ENCODE peak calls at places on chromosomes 3 and 15, in eight cellular contexts. One of them, this sample, is unnamed. For H3K4me1, the result is how much of the 10 kb centered on the place peaks cover.

GRCh38 chr3:48927928-48928327 is 9.3 kb downstream of the ARIH2 start:
- ATAC-seq in gastrocnemius medialis: no peak
- ATAC-seq in heart left ventricle: no peak
- ATAC-seq in A549: no peak
- ATAC-seq in K562: no peak
- ATAC-seq in HCT116: no peak
- ATAC-seq in GM12878: peak
- ATAC-seq in HepG2: no peak
- ATAC-seq in this sample: no peak

GRCh38 chr3:122609798-122610559 is 32.5 kb downstream of the PARP15 start:
- ATAC-seq in gastrocnemius medialis: no peak
- ATAC-seq in heart left ventricle: no peak
- ATAC-seq in A549: peak
- ATAC-seq in K562: no peak
- ATAC-seq in HCT116: peak
- ATAC-seq in GM12878: peak
- ATAC-seq in HepG2: no peak
- ATAC-seq in this sample: no peak

GRCh38 chr3:154398084-154398967 is 31.7 kb downstream of the GPR149 start:
- ATAC-seq in gastrocnemius medialis: no peak
- ATAC-seq in heart left ventricle: no peak
- ATAC-seq in A549: no peak
- ATAC-seq in K562: no peak
- ATAC-seq in HCT116: no peak
- ATAC-seq in GM12878: peak
- ATAC-seq in HepG2: no peak
- ATAC-seq in this sample: no peak

GRCh38 chr3:158539414-158540014 is 31.5 kb upstream of the MLF1 start:
- ATAC-seq in gastrocnemius medialis: no peak
- ATAC-seq in heart left ventricle: no peak
- ATAC-seq in A549: peak
- ATAC-seq in K562: peak
- ATAC-seq in HCT116: peak
- ATAC-seq in GM12878: peak
- ATAC-seq in HepG2: peak
- ATAC-seq in this sample: no peak

GRCh38 chr15:71385469-71385868 is 270.2 kb downstream of the THSD4 start:
- ATAC-seq in gastrocnemius medialis: no peak
- ATAC-seq in heart left ventricle: peak
- ATAC-seq in A549: no peak
- ATAC-seq in K562: no peak
- ATAC-seq in HCT116: no peak
- ATAC-seq in GM12878: no peak
- ATAC-seq in HepG2: no peak
- ATAC-seq in this sample: no peak

GRCh38 chr15:74907277-74907870 is 723 bp upstream of the FAM219B start:
- ATAC-seq in gastrocnemius medialis: peak
- ATAC-seq in heart left ventricle: peak
- ATAC-seq in A549: peak
- ATAC-seq in K562: peak
- ATAC-seq in HCT116: peak
- ATAC-seq in GM12878: peak
- ATAC-seq in HepG2: peak
- ATAC-seq in this sample: peak

GRCh38 chr15:85795320-85795668 is 569 bp upstream of the KLHL25 start:
- ATAC-seq in gastrocnemius medialis: no peak
- ATAC-seq in heart left ventricle: no peak
- ATAC-seq in A549: no peak
- ATAC-seq in K562: no peak
- ATAC-seq in HCT116: peak
- ATAC-seq in GM12878: peak
- ATAC-seq in HepG2: no peak
- ATAC-seq in this sample: no peak

GRCh38 chr3:142595581-142595950 is 627 bp upstream of the PLS1 start:
- ATAC-seq in gastrocnemius medialis: peak
- ATAC-seq in heart left ventricle: peak
- ATAC-seq in A549: peak
- ATAC-seq in K562: no peak
- ATAC-seq in HCT116: peak
- ATAC-seq in GM12878: no peak
- ATAC-seq in HepG2: peak
- ATAC-seq in this sample: peak

GRCh38 chr15:69537085-69537484 is 84.5 kb downstream of the RPLP1 start:
- ATAC-seq in gastrocnemius medialis: no peak
- ATAC-seq in heart left ventricle: no peak
- ATAC-seq in A549: no peak
- ATAC-seq in K562: no peak
- ATAC-seq in HCT116: no peak
- ATAC-seq in GM12878: no peak
- ATAC-seq in HepG2: no peak
- ATAC-seq in this sample: no peak

GRCh38 chr3:128703561-128703960 is 22.4 kb upstream of the RAB7A start:
- ATAC-seq in gastrocnemius medialis: no peak
- ATAC-seq in heart left ventricle: no peak
- ATAC-seq in A549: no peak
- ATAC-seq in K562: no peak
- ATAC-seq in HCT116: no peak
- ATAC-seq in GM12878: no peak
- ATAC-seq in HepG2: no peak
- ATAC-seq in this sample: no peak

GRCh38 chr15:36826948-36827347 is 247.5 kb downstream of the CDIN1 start:
- ATAC-seq in gastrocnemius medialis: no peak
- ATAC-seq in heart left ventricle: no peak
- ATAC-seq in A549: no peak
- ATAC-seq in K562: no peak
- ATAC-seq in HCT116: no peak
- ATAC-seq in GM12878: no peak
- ATAC-seq in HepG2: no peak
- ATAC-seq in this sample: no peak

GRCh38 chr3:101120039-101120438 is 126.8 kb upstream of the ABI3BP start:
- ATAC-seq in gastrocnemius medialis: no peak
- ATAC-seq in heart left ventricle: no peak
- ATAC-seq in A549: peak
- ATAC-seq in K562: no peak
- ATAC-seq in HCT116: no peak
- ATAC-seq in GM12878: no peak
- ATAC-seq in HepG2: no peak
- ATAC-seq in this sample: no peak

GRCh38 chr3:25461946-25462345 is 33.9 kb downstream of the RARB start:
- ATAC-seq in gastrocnemius medialis: no peak
- ATAC-seq in heart left ventricle: no peak
- ATAC-seq in A549: no peak
- ATAC-seq in K562: no peak
- ATAC-seq in HCT116: no peak
- ATAC-seq in GM12878: no peak
- ATAC-seq in HepG2: no peak
- ATAC-seq in this sample: no peak

GRCh38 chr15:74790080-74790916 is 8.4 kb downstream of the CSK start:
- ATAC-seq in gastrocnemius medialis: no peak
- ATAC-seq in heart left ventricle: peak
- ATAC-seq in A549: no peak
- ATAC-seq in K562: no peak
- ATAC-seq in HCT116: no peak
- ATAC-seq in GM12878: peak
- ATAC-seq in HepG2: no peak
- ATAC-seq in this sample: peak

GRCh38 chr3:140344601-140345000 is 333.3 kb upstream of the TRIM42 start:
- ATAC-seq in gastrocnemius medialis: no peak
- ATAC-seq in heart left ventricle: no peak
- ATAC-seq in A549: no peak
- ATAC-seq in K562: no peak
- ATAC-seq in HCT116: no peak
- ATAC-seq in GM12878: no peak
- ATAC-seq in HepG2: no peak
- ATAC-seq in this sample: no peak

GRCh38 chr15:68994149-68994548 is 20.3 kb upstream of the NOX5 start:
- ATAC-seq in gastrocnemius medialis: no peak
- ATAC-seq in heart left ventricle: no peak
- ATAC-seq in A549: no peak
- ATAC-seq in K562: no peak
- ATAC-seq in HCT116: no peak
- ATAC-seq in GM12878: no peak
- ATAC-seq in HepG2: no peak
- ATAC-seq in this sample: no peak

GRCh38 chr15:60720493-60721231 is 241.7 kb upstream of the ICE2 start:
- ATAC-seq in gastrocnemius medialis: no peak
- ATAC-seq in heart left ventricle: no peak
- ATAC-seq in A549: no peak
- ATAC-seq in K562: no peak
- ATAC-seq in HCT116: no peak
- ATAC-seq in GM12878: peak
- ATAC-seq in HepG2: no peak
- ATAC-seq in this sample: no peak

GRCh38 chr3:158471639-158472294 is 99.2 kb upstream of the MLF1 start:
- ATAC-seq in gastrocnemius medialis: no peak
- ATAC-seq in heart left ventricle: no peak
- ATAC-seq in A549: peak
- ATAC-seq in K562: no peak
- ATAC-seq in HCT116: no peak
- ATAC-seq in GM12878: no peak
- ATAC-seq in HepG2: peak
- ATAC-seq in this sample: no peak

GRCh38 chr15:67832965-67833503 is 6.8 kb downstream of the RNU6-1 start:
- ATAC-seq in gastrocnemius medialis: no peak
- ATAC-seq in heart left ventricle: no peak
- ATAC-seq in A549: no peak
- ATAC-seq in K562: no peak
- ATAC-seq in HCT116: no peak
- ATAC-seq in GM12878: no peak
- ATAC-seq in HepG2: no peak
- ATAC-seq in this sample: no peak
- H3K4me1 ChIP-seq in gastrocnemius medialis: under half
- H3K4me1 ChIP-seq in heart left ventricle: half or more
- H3K4me1 ChIP-seq in A549: under half
- H3K4me1 ChIP-seq in K562: under half
- H3K4me1 ChIP-seq in HCT116: under half
- H3K4me1 ChIP-seq in GM12878: under half
- H3K4me1 ChIP-seq in HepG2: under half
- H3K4me1 ChIP-seq in this sample: under half

GRCh38 chr3:9403463-9403862 is 6.0 kb downstream of the SETD5 start:
- ATAC-seq in gastrocnemius medialis: no peak
- ATAC-seq in heart left ventricle: no peak
- ATAC-seq in A549: no peak
- ATAC-seq in K562: no peak
- ATAC-seq in HCT116: no peak
- ATAC-seq in GM12878: no peak
- ATAC-seq in HepG2: no peak
- ATAC-seq in this sample: no peak
- H3K27ac ChIP-seq in gastrocnemius medialis: peak
- H3K27ac ChIP-seq in heart left ventricle: no peak
- H3K27ac ChIP-seq in A549: peak
- H3K27ac ChIP-seq in K562: peak
- H3K27ac ChIP-seq in HCT116: no peak
- H3K27ac ChIP-seq in GM12878: no peak
- H3K27ac ChIP-seq in HepG2: peak
- H3K27ac ChIP-seq in this sample: no peak

GRCh38 chr15:34367128-34368081 is at the start of gene LPCAT4:
- ATAC-seq in gastrocnemius medialis: peak
- ATAC-seq in heart left ventricle: peak
- ATAC-seq in A549: peak
- ATAC-seq in K562: peak
- ATAC-seq in HCT116: peak
- ATAC-seq in GM12878: peak
- ATAC-seq in HepG2: peak
- ATAC-seq in this sample: peak
- TF ChIP-seq POLR2A in gastrocnemius medialis: peak
- TF ChIP-seq POLR2A in heart left ventricle: peak
- TF ChIP-seq POLR2A in A549: peak
- TF ChIP-seq POLR2A in K562: peak
- TF ChIP-seq POLR2A in HCT116: peak
- TF ChIP-seq POLR2A in GM12878: peak
- TF ChIP-seq POLR2A in HepG2: peak
- TF ChIP-seq POLR2A in this sample: peak

GRCh38 chr15:65338366-65338765 is 33.9 kb downstream of the RNU5B-1 start:
- ATAC-seq in gastrocnemius medialis: no peak
- ATAC-seq in heart left ventricle: no peak
- ATAC-seq in A549: no peak
- ATAC-seq in K562: no peak
- ATAC-seq in HCT116: no peak
- ATAC-seq in GM12878: no peak
- ATAC-seq in HepG2: no peak
- ATAC-seq in this sample: no peak

GRCh38 chr15:65336369-65336766 is 31.9 kb downstream of the RNU5B-1 start:
- ATAC-seq in gastrocnemius medialis: no peak
- ATAC-seq in heart left ventricle: no peak
- ATAC-seq in A549: no peak
- ATAC-seq in K562: peak
- ATAC-seq in HCT116: peak
- ATAC-seq in GM12878: peak
- ATAC-seq in HepG2: no peak
- ATAC-seq in this sample: no peak

GRCh38 chr15:65336767-65337435 is 32.4 kb downstream of the RNU5B-1 start:
- ATAC-seq in gastrocnemius medialis: no peak
- ATAC-seq in heart left ventricle: no peak
- ATAC-seq in A549: no peak
- ATAC-seq in K562: no peak
- ATAC-seq in HCT116: no peak
- ATAC-seq in GM12878: peak
- ATAC-seq in HepG2: no peak
- ATAC-seq in this sample: no peak

GRCh38 chr15:65338823-65339222 is 34.3 kb downstream of the RNU5B-1 start:
- ATAC-seq in gastrocnemius medialis: no peak
- ATAC-seq in heart left ventricle: no peak
- ATAC-seq in A549: no peak
- ATAC-seq in K562: no peak
- ATAC-seq in HCT116: no peak
- ATAC-seq in GM12878: no peak
- ATAC-seq in HepG2: no peak
- ATAC-seq in this sample: no peak

GRCh38 chr15:65337436-65338070 is 33.1 kb downstream of the RNU5B-1 start:
- ATAC-seq in gastrocnemius medialis: no peak
- ATAC-seq in heart left ventricle: no peak
- ATAC-seq in A549: no peak
- ATAC-seq in K562: no peak
- ATAC-seq in HCT116: no peak
- ATAC-seq in GM12878: no peak
- ATAC-seq in HepG2: no peak
- ATAC-seq in this sample: no peak
- H3K4me1 ChIP-seq in gastrocnemius medialis: under half
- H3K4me1 ChIP-seq in heart left ventricle: under half
- H3K4me1 ChIP-seq in A549: under half
- H3K4me1 ChIP-seq in K562: under half
- H3K4me1 ChIP-seq in HCT116: under half
- H3K4me1 ChIP-seq in GM12878: under half
- H3K4me1 ChIP-seq in HepG2: under half
- H3K4me1 ChIP-seq in this sample: under half

This sample was measured in gastroesophageal sphincter.